ENCODE peak calls at places on chromosomes 13 and 19, in four cellular contexts. L is bronchial epithelial cell, M is adrenal gland, D is AG09309. P is an unnamed sample.

GRCh38 chr13:111899714-111900389 is 167.1 kb upstream of the SOX1 start:
- DNase-seq in L (no peak), M (no peak), D (no peak), P (no peak)

GRCh38 chr13:37208052-37208451 is 102.6 kb upstream of the CSNK1A1L start:
- DNase-seq in L (no peak), M (no peak), D (no peak), P (no peak)

GRCh38 chr13:23656637-23657036 is 86.4 kb downstream of the TNFRSF19 start:
- DNase-seq in L (peak), M (no peak), D (no peak), P (peak)

GRCh38 chr13:92175330-92175729 is 776.9 kb downstream of the GPC5 start:
- DNase-seq in L (no peak), M (no peak), D (no peak), P (peak)

GRCh38 chr13:59303433-59303832 is 860.3 kb downstream of the DIAPH3 start:
- DNase-seq in L (no peak), M (no peak), D (no peak), P (no peak)

GRCh38 chr13:95258619-95259194 is 42.5 kb downstream of the ABCC4 start:
- DNase-seq in L (no peak), M (no peak), D (no peak), P (no peak)

GRCh38 chr13:43124495-43124894 is 101.1 kb downstream of the DNAJC15 start:
- DNase-seq in L (no peak), M (no peak), D (no peak), P (no peak)

GRCh38 chr13:49776871-49777270 is 15.6 kb downstream of the KPNA3 start:
- DNase-seq in L (no peak), M (no peak), D (no peak), P (no peak)

GRCh38 chr19:35556846-35557538 is 6.5 kb downstream of the ATP4A start:
- DNase-seq in L (no peak), M (no peak), D (no peak), P (no peak)

GRCh38 chr13:43573361-43573740 is 213.4 kb downstream of the ENOX1 start:
- DNase-seq in L (peak), M (no peak), D (no peak), P (no peak)

GRCh38 chr13:110867380-110867779 is 47.5 kb downstream of the ANKRD10 start:
- DNase-seq in L (no peak), M (no peak), D (no peak), P (no peak)

GRCh38 chr13:110872034-110872767 is 42.7 kb downstream of the ANKRD10 start:
- DNase-seq in L (no peak), M (no peak), D (no peak), P (no peak)

GRCh38 chr13:110868631-110869165 is 46.2 kb downstream of the ANKRD10 start:
- DNase-seq in L (no peak), M (no peak), D (no peak), P (no peak)

GRCh38 chr13:110869231-110869804 is 45.6 kb downstream of the ANKRD10 start:
- DNase-seq in L (no peak), M (no peak), D (no peak), P (no peak)

DNA sequence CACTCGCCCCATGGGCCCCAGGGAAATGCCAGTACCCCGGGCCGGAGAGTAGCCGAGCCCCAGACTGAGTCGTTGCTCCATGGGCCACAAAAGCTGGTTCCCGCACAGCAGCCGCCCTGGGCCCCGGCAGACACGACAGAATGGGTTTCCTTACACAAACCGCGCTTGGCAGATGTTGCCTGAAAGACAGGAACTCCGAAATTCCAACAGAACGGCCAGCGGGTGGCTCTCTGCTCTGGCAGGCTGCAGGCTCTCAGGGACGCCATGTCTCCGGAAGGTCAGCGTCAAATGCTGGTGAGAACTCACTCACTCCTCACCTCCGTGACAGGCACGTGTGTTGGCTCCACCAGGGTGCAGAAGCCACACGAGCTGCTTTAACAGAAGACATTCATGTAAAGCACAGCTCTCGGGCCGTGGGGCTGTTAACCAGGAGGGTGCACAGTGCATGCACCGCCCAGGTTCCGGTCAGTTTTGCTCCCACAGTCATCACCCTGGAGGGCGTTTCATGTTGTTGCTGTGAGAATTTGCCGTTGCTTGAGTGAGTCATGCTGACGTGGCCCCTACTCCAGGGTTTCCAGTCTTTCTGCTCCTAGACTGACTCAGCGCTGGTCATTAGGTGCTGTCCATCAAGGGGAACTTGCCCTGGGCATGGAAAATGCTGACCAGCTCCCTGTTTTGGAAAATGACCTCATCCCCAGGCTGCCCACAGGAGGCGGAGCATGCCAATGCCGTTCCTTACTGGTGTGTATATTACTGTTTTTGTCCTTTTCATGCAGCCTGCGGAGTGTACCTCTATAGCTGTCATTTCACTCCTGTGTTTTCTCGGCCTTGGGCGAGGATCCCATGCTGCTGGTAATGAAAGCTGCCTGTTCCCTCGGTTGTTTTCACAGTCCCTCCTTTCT is 44.8 kb downstream of the ANKRD10 start:
- DNase-seq in L (peak), M (peak), D (peak), P (peak)
- H3K4me3 ChIP-seq in L (no peak), M (no peak), D (peak), P (peak)

GRCh38 chr19:6238256-6238642 is 41.5 kb downstream of the MLLT1 start:
- DNase-seq in L (no peak), M (no peak), D (no peak), P (no peak)
- H3K4me3 ChIP-seq in L (no peak), M (no peak), D (no peak), P (no peak)

DNA sequence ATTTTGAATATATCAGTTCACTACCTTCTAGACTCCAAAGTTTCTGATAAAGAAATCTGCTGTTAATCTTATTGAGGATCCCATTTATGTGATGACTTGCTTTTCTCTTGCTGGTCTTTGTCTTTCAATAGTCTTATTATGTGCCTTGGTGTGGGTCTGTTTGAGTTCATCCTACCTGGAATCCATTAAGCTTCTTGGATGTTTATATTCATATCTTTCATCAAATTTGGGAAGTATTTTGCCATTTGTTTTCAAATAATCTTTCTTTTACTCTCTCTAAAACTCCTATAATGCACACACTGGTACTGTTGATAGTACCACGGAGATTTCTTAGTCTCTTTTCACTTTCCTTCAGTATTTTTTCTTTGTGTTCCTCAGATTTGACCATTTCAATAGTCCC is 24.2 kb upstream of the COG6 start:
- DNase-seq in L (no peak), M (no peak), D (no peak), P (no peak)
- H3K4me3 ChIP-seq in L (no peak), M (no peak), D (no peak), P (no peak)

DNA sequence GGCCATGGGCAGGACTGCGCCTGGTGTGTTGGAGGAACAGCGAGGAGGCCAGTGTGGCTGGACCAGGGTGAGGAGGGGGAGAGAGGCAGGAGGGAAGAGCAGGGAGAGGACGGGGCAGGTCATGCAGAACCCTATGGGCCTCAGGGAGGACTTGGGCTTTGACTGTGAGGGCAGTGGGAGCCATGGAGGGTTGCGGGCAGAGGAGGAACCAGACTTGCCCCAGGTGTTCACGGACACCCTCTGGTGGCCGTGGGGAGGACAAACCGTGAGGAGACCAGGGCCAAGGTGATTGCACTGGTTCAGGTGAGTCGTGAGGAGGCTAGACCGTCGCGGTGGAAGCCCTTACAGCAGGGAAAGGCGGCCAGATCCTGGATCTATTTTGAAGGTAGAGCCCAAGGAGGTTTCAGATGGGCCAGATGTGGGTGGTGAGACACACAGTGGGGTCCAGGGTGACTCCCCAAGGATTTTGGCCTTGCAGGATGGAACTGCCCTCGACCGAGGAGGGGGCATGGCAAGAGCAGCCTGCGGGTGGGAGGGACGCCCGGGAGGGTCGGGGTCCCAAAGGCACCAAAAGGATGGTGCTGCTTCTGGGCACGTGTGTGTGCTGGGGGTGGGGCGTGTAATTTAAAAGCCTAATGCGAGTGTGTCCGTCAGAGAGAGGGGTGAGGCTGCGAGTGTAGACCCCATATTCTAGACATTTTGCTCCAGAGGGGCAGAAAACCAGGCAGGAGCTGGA is 2.7 kb upstream of the REXO1 start:
- DNase-seq in L (no peak), M (no peak), D (no peak), P (no peak)
- H3K4me3 ChIP-seq in L (no peak), M (no peak), D (no peak), P (no peak)